ENCODE peak calls at places on chromosome 2, in ten cellular contexts. F is endothelial cell; Y is colonic mucosa; K is bronchial epithelial cell; O is body of pancreas; R is NCI-H510A; Z is heart left ventricle; G is germinal center; I is stimulated activated CD4-positive, alpha-beta T cell treated with anti-CD3 and anti-CD28 coated beads, Interleukin-4, amount 100 ng/mL, for 1 hour; W is NCI-H1105 treated with DMSO at 0.1 percent for 48 hours. U is an unnamed sample.

GRCh38 chr2:29220506-29221270 is 105.5 kb downstream of the CLIP4 start:
- DNase-seq in F (no peak), Y (no peak), K (no peak), O (no peak), R (no peak), Z (no peak), G (no peak), I (no peak), W (no peak), U (no peak)

GRCh38 chr2:29448238-29448637 is 333.0 kb downstream of the CLIP4 start:
- DNase-seq in F (no peak), Y (no peak), K (no peak), O (no peak), R (no peak), Z (no peak), G (no peak), I (no peak), W (no peak), U (no peak)

GRCh38 chr2:38462121-38462634 is 85.1 kb upstream of the ATL2 start:
- DNase-seq in F (no peak), Y (peak; percentile 67), K (peak; percentile 100), O (peak; percentile 7), R (no peak), Z (no peak), G (no peak), I (peak; percentile 11), W (no peak), U (no peak)

GRCh38 chr2:40169430-40169829 is 282.5 kb downstream of the SLC8A1 start:
- DNase-seq in F (no peak), Y (no peak), K (peak; percentile 29), O (no peak), R (no peak), Z (no peak), G (no peak), I (no peak), W (no peak), U (no peak)

GRCh38 chr2:225582355-225583116 is 183.0 kb downstream of the NYAP2 start:
- DNase-seq in F (no peak), Y (no peak), K (no peak), O (no peak), R (no peak), Z (peak; percentile 54), G (no peak), I (no peak), W (no peak), U (no peak)

GRCh38 chr2:127640082-127641072 is 5.6 kb upstream of the GPR17 start:
- DNase-seq in F (peak; percentile 35), Y (no peak), K (no peak), O (no peak), R (peak; percentile 18), Z (no peak), G (peak; percentile 91), I (peak; percentile 39), W (no peak), U (no peak)

GRCh38 chr2:72757177-72757775 is 68.6 kb downstream of the EXOC6B start:
- DNase-seq in F (peak; percentile 23), Y (no peak), K (peak; percentile 95), O (peak; percentile 82), R (no peak), Z (no peak), G (no peak), I (no peak), W (no peak), U (no peak)

GRCh38 chr2:233259745-233260144 is 8.3 kb downstream of the ATG16L1 start:
- DNase-seq in F (no peak), Y (no peak), K (no peak), O (no peak), R (no peak), Z (no peak), G (no peak), I (no peak), W (no peak), U (no peak)

GRCh38 chr2:192023006-192023405 is 171.7 kb downstream of the TMEFF2 start:
- DNase-seq in F (no peak), Y (no peak), K (no peak), O (no peak), R (no peak), Z (no peak), G (no peak), I (no peak), W (no peak), U (no peak)

GRCh38 chr2:96325884-96326255 is 753 bp downstream of the ITPRIPL1 start:
- DNase-seq in F (no peak), Y (no peak), K (no peak), O (peak; percentile 10), R (no peak), Z (no peak), G (peak; percentile 43), I (peak; percentile 34), W (no peak), U (no peak)

GRCh38 chr2:20594957-20595356 is 55.9 kb downstream of the HS1BP3 start:
- DNase-seq in F (no peak), Y (no peak), K (no peak), O (no peak), R (no peak), Z (no peak), G (no peak), I (no peak), W (no peak), U (no peak)

GRCh38 chr2:191222507-191222906 is 22.7 kb upstream of the MYO1B start:
- DNase-seq in F (no peak), Y (no peak), K (peak; percentile 83), O (no peak), R (no peak), Z (no peak), G (no peak), I (no peak), W (no peak), U (no peak)

GRCh38 chr2:39027427-39027826 is 93.4 kb downstream of the SOS1 start:
- DNase-seq in F (no peak), Y (no peak), K (no peak), O (no peak), R (no peak), Z (no peak), G (no peak), I (no peak), W (no peak), U (peak; percentile 56)

GRCh38 chr2:127348421-127349000 is 39.3 kb downstream of the MAP3K2 start:
- DNase-seq in F (no peak), Y (no peak), K (peak; percentile 13), O (no peak), R (no peak), Z (no peak), G (peak; percentile 8), I (no peak), W (no peak), U (no peak)

GRCh38 chr2:148861367-148861766 is 13.7 kb upstream of the KIF5C start:
- DNase-seq in F (no peak), Y (no peak), K (no peak), O (no peak), R (no peak), Z (no peak), G (no peak), I (no peak), W (no peak), U (no peak)

GRCh38 chr2:235614900-235615712 is 121.3 kb downstream of the AGAP1 start:
- DNase-seq in F (no peak), Y (peak; percentile 49), K (no peak), O (peak; percentile 30), R (no peak), Z (no peak), G (no peak), I (no peak), W (peak; percentile 2), U (no peak)

GRCh38 chr2:201968045-201968444 is 65.6 kb upstream of the FZD7 start:
- DNase-seq in F (no peak), Y (no peak), K (no peak), O (no peak), R (no peak), Z (no peak), G (no peak), I (no peak), W (no peak), U (no peak)

GRCh38 chr2:41414486-41415230 is 633.2 kb upstream of the PKDCC start:
- DNase-seq in F (peak; percentile 52), Y (no peak), K (peak; percentile 45), O (no peak), R (no peak), Z (no peak), G (peak; percentile 2), I (no peak), W (peak; percentile 9), U (no peak)

GRCh38 chr2:24238158-24238557 is 63.3 kb downstream of the FAM228A start:
- DNase-seq in F (no peak), Y (no peak), K (no peak), O (no peak), R (peak; percentile 73), Z (no peak), G (no peak), I (no peak), W (peak; percentile 92), U (peak; percentile 65)

GRCh38 chr2:57720728-57721627 is 325.6 kb upstream of the VRK2 start:
- DNase-seq in F (peak; percentile 56), Y (peak; percentile 20), K (peak; percentile 49), O (peak; percentile 22), R (no peak), Z (no peak), G (peak; percentile 34), I (peak; percentile 4), W (peak; percentile 41), U (no peak)

GRCh38 chr2:98478088-98478551 is 33.5 kb downstream of the INPP4A start:
- DNase-seq in F (no peak), Y (no peak), K (no peak), O (no peak), R (no peak), Z (no peak), G (no peak), I (no peak), W (no peak), U (no peak)

GRCh38 chr2:175167792-175168563 is at the start of gene ATF2:
- DNase-seq in F (peak; percentile 96), Y (peak; percentile 99), K (peak; percentile 98), O (peak; percentile 100), R (peak; percentile 100), Z (peak; percentile 98), G (peak; percentile 97), I (peak; percentile 95), W (peak; percentile 97), U (peak; percentile 99)

GRCh38 chr2:35468271-35468670 is 887.3 kb upstream of the CRIM1 start:
- DNase-seq in F (no peak), Y (no peak), K (no peak), O (no peak), R (no peak), Z (no peak), G (no peak), I (no peak), W (peak; percentile 0), U (no peak)

GRCh38 chr2:121338281-121338680 is 53.3 kb upstream of the TFCP2L1 start:
- DNase-seq in F (no peak), Y (no peak), K (no peak), O (no peak), R (no peak), Z (no peak), G (no peak), I (no peak), W (no peak), U (no peak)

GRCh38 chr2:230874876-230875275 is 10.1 kb downstream of the ITM2C start:
- DNase-seq in F (no peak), Y (no peak), K (no peak), O (no peak), R (no peak), Z (no peak), G (no peak), I (no peak), W (no peak), U (no peak)

GRCh38 chr2:25251461-25252273 is 83.3 kb upstream of the POMC start:
- DNase-seq in F (peak; percentile 41), Y (peak; percentile 79), K (peak; percentile 21), O (peak; percentile 61), R (no peak), Z (peak; percentile 77), G (peak; percentile 70), I (peak; percentile 37), W (peak; percentile 60), U (peak; percentile 42)

GRCh38 chr2:239068411-239068810 is 220.5 kb downstream of the TWIST2 start:
- DNase-seq in F (no peak), Y (no peak), K (no peak), O (no peak), R (no peak), Z (peak; percentile 19), G (no peak), I (no peak), W (no peak), U (no peak)

GRCh38 chr2:231335591-231335990 is 59.9 kb upstream of the B3GNT7 start:
- DNase-seq in F (no peak), Y (no peak), K (no peak), O (no peak), R (no peak), Z (no peak), G (no peak), I (no peak), W (no peak), U (no peak)